ENCODE peak calls at places on chromosomes 6 and 20, in eight cellular contexts. O is lower lobe of right lung; Y is CD8-positive, alpha-beta memory T cell; S is mucosa of descending colon; I is GM12878; V is brain microvascular endothelial cell; G is hepatocyte; F is heart left ventricle. A is an unnamed sample. For H3K36me3, the result is how much of the 10 kb centered on the place peaks cover.

GRCh38 chr20:13264902-13265301 is 43.8 kb downstream of the ISM1 start:
- DNase-seq in O (no peak), Y (no peak), S (no peak), F (no peak), G (no peak), I (no peak), V (no peak), A (no peak)

GRCh38 chr6:3527797-3528067 is 70.9 kb upstream of the SLC22A23 start:
- DNase-seq in O (no peak), V (no peak), G (no peak), S (no peak), Y (no peak), I (no peak), F (no peak), A (no peak)

GRCh38 chr6:82711992-82712788 is 348.6 kb downstream of the TPBG start:
- DNase-seq in I (no peak), V (no peak), G (no peak), S (no peak), Y (no peak), O (no peak), F (no peak), A (no peak)

GRCh38 chr6:30075987-30076311 is 380 bp upstream of the RNF39 start:
- DNase-seq in O (peak), I (no peak), Y (no peak), V (no peak), F (no peak), G (no peak), S (no peak), A (no peak)

GRCh38 chr6:42128460-42129359 is 13.7 kb downstream of the C6orf132 start:
- DNase-seq in V (no peak), O (no peak), I (no peak), S (no peak), Y (no peak), F (no peak), G (no peak), A (no peak)

GRCh38 chr6:69581576-69581975 is 215.2 kb downstream of the LMBRD1 start:
- DNase-seq in V (no peak), O (no peak), I (no peak), S (no peak), F (no peak), Y (no peak), G (no peak), A (no peak)

GRCh38 chr20:57501461-57502330 is 23.2 kb downstream of the CTCFL start:
- DNase-seq in O (no peak), S (no peak), V (peak), Y (no peak), G (no peak), I (no peak), F (no peak), A (no peak)

GRCh38 chr6:54802775-54803631 is 43.6 kb upstream of the FAM83B start:
- DNase-seq in G (peak), F (no peak), Y (no peak), V (peak), O (no peak), S (no peak), I (no peak), A (no peak)

GRCh38 chr6:27591660-27592059 is 118.8 kb upstream of the ZNF184 start:
- DNase-seq in F (no peak), I (no peak), O (no peak), G (peak), Y (no peak), S (no peak), V (peak), A (peak)

GRCh38 chr20:48826883-48827771 is 672 bp downstream of the PREX1 start:
- DNase-seq in Y (peak), O (peak), G (no peak), S (no peak), I (no peak), V (no peak), F (no peak), A (peak)

GRCh38 chr6:116371384-116372209 is 850 bp downstream of the DSE start:
- DNase-seq in F (peak), Y (peak), O (peak), V (peak), I (no peak), S (peak), G (peak), A (no peak)

GRCh38 chr6:20885076-20885475 is 350.8 kb downstream of the CDKAL1 start:
- DNase-seq in O (no peak), V (no peak), Y (no peak), F (no peak), G (no peak), I (no peak), S (no peak), A (no peak)

GRCh38 chr6:79173378-79173777 is 61.1 kb downstream of the HMGN3 start:
- DNase-seq in F (no peak), G (no peak), O (no peak), I (no peak), V (no peak), Y (no peak), S (no peak), A (no peak)

GRCh38 chr20:8858181-8858794 is 210.6 kb upstream of the PLCB4 start:
- DNase-seq in F (peak), S (no peak), V (peak), Y (no peak), I (no peak), G (no peak), O (no peak), A (no peak)

GRCh38 chr20:8756410-8756809 is 312.5 kb upstream of the PLCB4 start:
- DNase-seq in Y (no peak), G (peak), S (no peak), O (no peak), I (no peak), F (no peak), V (peak), A (no peak)

GRCh38 chr20:17518339-17519052 is 12.7 kb downstream of the BFSP1 start:
- DNase-seq in F (no peak), V (no peak), S (no peak), G (no peak), Y (no peak), I (no peak), O (peak), A (no peak)

GRCh38 chr6:108804976-108805375 is 43.2 kb upstream of the ARMC2 start:
- DNase-seq in S (no peak), Y (no peak), G (no peak), F (no peak), I (no peak), V (no peak), O (no peak), A (no peak)

GRCh38 chr20:40632346-40632976 is 56.6 kb downstream of the MAFB start:
- DNase-seq in G (no peak), I (no peak), S (no peak), O (no peak), V (no peak), F (no peak), Y (no peak), A (no peak)

GRCh38 chr6:83124553-83124952 is 57.1 kb downstream of the DOP1A start:
- DNase-seq in I (no peak), Y (no peak), G (no peak), S (no peak), V (no peak), O (no peak), F (no peak), A (no peak)

DNA sequence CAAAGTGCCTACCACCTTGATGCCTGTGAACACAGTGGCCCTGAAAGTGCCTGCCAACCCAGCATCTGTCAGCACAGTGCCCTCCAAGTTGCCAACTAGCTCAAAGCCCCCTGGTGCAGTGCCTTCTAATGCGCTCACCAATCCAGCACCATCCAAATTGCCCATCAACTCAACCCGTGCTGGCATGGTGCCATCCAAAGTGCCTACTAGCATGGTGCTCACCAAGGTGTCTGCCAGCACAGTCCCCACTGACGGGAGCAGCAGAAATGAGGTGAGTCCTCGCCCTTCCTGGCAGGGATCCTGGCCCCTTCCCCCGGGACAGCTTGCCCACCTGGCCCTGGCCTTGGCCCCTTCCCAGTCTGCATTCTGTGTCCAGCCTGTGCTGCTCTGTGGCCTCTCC is 17.9 kb downstream of the MAVS start:
- DNase-seq in S (no peak), I (no peak), O (no peak), G (no peak), Y (no peak), F (no peak), V (no peak), A (no peak)
- H3K36me3 ChIP-seq in S (under half), I (under half), O (half or more), G (under half), Y (under half), F (half or more), V (half or more), A (half or more)

GRCh38 chr6:143778926-143779325 is 64.2 kb upstream of the LTV1 start:
- DNase-seq in Y (no peak), I (no peak), F (no peak), S (no peak), G (no peak), O (no peak), V (no peak), A (no peak)
- H3K36me3 ChIP-seq in Y (under half), I (under half), F (under half), S (under half), G (under half), O (under half), V (under half), A (under half)

DNA sequence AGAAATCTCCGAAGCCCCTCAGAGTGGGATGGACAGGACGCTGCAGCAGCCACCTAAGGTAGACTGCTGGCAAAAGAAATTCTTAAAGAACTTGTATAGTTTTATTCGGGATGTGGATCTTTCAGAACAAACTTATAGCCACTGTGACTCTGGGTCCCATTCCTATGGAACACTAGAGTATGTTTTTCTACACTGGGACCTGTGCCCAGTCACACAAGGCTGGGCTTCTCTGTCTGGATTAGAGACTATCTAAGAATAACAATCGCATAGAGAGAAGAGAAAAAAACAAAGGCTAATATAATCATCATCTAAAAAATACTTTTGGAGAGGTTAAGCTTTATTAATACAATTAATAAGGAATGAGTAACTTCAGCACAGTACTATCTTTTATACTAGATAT is 28.9 kb downstream of the RMND1 start:
- DNase-seq in F (no peak), S (no peak), G (no peak), O (no peak), V (peak), I (no peak), Y (no peak), A (no peak)
- H3K36me3 ChIP-seq in F (under half), S (under half), G (under half), O (half or more), V (under half), I (under half), Y (under half), A (under half)

GRCh38 chr6:111207141-111207858 is 120.0 kb downstream of the SLC16A10 start:
- DNase-seq in Y (no peak), S (no peak), V (peak), F (no peak), I (no peak), O (no peak), G (peak), A (no peak)

GRCh38 chr6:111210074-111210729 is 122.9 kb downstream of the SLC16A10 start:
- DNase-seq in I (peak), Y (peak), O (no peak), G (peak), V (peak), F (no peak), S (no peak), A (peak)

GRCh38 chr6:111205502-111205901 is 118.2 kb downstream of the SLC16A10 start:
- DNase-seq in F (no peak), S (no peak), G (no peak), Y (no peak), I (no peak), O (no peak), V (no peak), A (no peak)

GRCh38 chr6:111211411-111212030 is 124.2 kb downstream of the SLC16A10 start:
- DNase-seq in I (no peak), G (no peak), O (no peak), F (no peak), Y (no peak), V (no peak), S (no peak), A (no peak)

DNA sequence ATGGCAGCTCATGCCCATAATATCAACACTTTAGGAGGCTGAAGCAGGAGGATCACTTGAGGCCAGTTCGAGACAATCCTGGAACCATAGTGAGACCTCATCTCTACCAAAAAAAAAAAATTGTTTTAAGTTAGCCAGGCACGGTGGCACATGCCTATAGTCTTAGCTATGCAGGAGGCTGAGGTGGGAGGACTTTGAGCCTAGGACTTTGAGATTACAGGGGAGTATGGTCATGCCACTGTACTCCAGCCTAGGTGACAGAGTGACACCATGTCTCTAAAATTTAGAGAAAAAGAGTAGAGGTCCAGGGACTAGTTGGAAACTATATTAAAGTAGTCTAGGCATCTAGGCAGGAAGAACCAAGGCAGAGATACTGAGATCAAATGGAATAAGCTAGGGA is 121.6 kb downstream of the SLC16A10 start:
- DNase-seq in O (no peak), G (no peak), V (no peak), Y (no peak), S (no peak), I (no peak), F (no peak), A (no peak)
- H3K36me3 ChIP-seq in O (under half), G (under half), V (under half), Y (under half), S (under half), I (under half), F (under half), A (under half)

DNA sequence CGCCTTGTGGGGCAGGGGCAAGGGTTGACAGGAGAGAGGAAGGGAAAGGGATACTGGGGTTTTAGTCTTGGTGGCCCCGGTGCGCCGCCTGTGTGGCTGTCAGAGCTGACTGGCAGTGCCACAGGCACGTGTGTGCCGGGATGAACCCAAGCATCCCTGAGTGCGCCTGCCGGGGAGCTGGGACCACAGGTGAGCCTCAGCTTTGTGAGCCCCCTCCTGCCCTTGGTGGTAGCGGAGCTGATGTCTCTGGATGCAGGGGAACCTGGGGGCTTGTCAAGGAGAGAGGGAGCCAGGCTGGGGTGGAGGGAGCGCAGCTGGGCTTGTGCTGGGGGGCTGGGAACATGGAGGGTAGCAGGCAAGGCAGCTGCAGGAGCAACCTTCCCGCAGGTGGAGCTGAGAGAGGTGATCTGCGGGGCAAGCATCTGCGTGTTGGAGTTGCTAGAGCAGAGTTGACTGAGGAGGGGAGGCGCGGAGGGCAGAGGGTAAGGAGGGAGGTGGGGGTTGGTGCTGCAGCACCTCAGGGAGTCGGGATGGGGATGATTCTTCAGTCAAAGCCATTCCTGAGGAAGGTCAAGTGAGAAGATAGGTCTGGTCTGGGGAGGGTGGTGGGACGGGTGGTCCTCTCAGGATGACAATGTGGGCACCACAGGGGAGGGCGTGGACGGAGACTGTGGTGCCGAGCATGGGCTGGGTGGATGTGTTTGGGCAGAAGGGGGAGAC is 28.1 kb downstream of the PYGB start:
- DNase-seq in F (peak), S (peak), Y (no peak), I (no peak), O (peak), G (no peak), V (no peak), A (no peak)
- H3K36me3 ChIP-seq in F (half or more), S (under half), Y (under half), I (under half), O (half or more), G (under half), V (half or more), A (under half)

GRCh38 chr6:131688286-131688685 is 12.9 kb downstream of the OR2A4 start:
- DNase-seq in I (peak), Y (no peak), S (no peak), F (no peak), V (no peak), G (no peak), O (no peak), A (peak)
- H3K36me3 ChIP-seq in I (under half), Y (under half), S (under half), F (under half), V (under half), G (under half), O (under half), A (under half)

GRCh38 chr6:57159127-57159526 is 13.0 kb upstream of the BAG2 start:
- DNase-seq in V (no peak), Y (no peak), O (no peak), S (no peak), I (no peak), G (no peak), F (no peak), A (no peak)
- H3K36me3 ChIP-seq in V (under half), Y (under half), O (under half), S (under half), I (under half), G (under half), F (under half), A (under half)

GRCh38 chr6:143471822-143472221 is 21.2 kb downstream of the PEX3 start:
- DNase-seq in I (no peak), F (no peak), V (no peak), G (no peak), O (no peak), S (no peak), Y (no peak), A (no peak)
- H3K36me3 ChIP-seq in I (under half), F (under half), V (under half), G (under half), O (under half), S (under half), Y (under half), A (under half)

GRCh38 chr6:158036261-158036660 is 54.6 kb downstream of the SYNJ2 start:
- DNase-seq in Y (no peak), F (no peak), S (no peak), V (no peak), I (no peak), G (no peak), O (no peak), A (no peak)

GRCh38 chr6:158032354-158032733 is 50.7 kb downstream of the SYNJ2 start:
- DNase-seq in Y (no peak), G (no peak), V (no peak), O (peak), F (no peak), S (peak), I (no peak), A (no peak)

GRCh38 chr6:158033077-158033750 is 51.6 kb downstream of the SYNJ2 start:
- DNase-seq in V (no peak), G (no peak), F (no peak), O (peak), Y (no peak), I (no peak), S (peak), A (no peak)

GRCh38 chr6:158031445-158032353 is 50.0 kb downstream of the SYNJ2 start:
- DNase-seq in Y (no peak), F (peak), O (peak), V (peak), G (peak), S (peak), I (no peak), A (no peak)

GRCh38 chr6:158033751-158034702 is 52.4 kb downstream of the SYNJ2 start:
- DNase-seq in O (peak), V (no peak), G (peak), F (no peak), S (peak), I (no peak), Y (no peak), A (no peak)
- H3K36me3 ChIP-seq in O (under half), V (half or more), G (under half), F (under half), S (under half), I (under half), Y (under half), A (under half)

GRCh38 chr6:166942393-166943168 is 13.8 kb downstream of the RNASET2 start:
- DNase-seq in O (peak), G (peak), V (no peak), I (no peak), Y (no peak), F (no peak), S (no peak), A (no peak)

GRCh38 chr6:166949533-166950442 is 6.6 kb downstream of the RNASET2 start:
- DNase-seq in G (no peak), I (no peak), F (no peak), V (no peak), S (peak), Y (no peak), O (no peak), A (peak)

GRCh38 chr6:166947251-166947650 is 9.1 kb downstream of the RNASET2 start:
- DNase-seq in I (no peak), S (no peak), Y (no peak), G (no peak), V (no peak), F (no peak), O (no peak), A (no peak)

GRCh38 chr6:166944666-166945256 is 11.6 kb downstream of the RNASET2 start:
- DNase-seq in I (no peak), F (no peak), G (no peak), Y (no peak), S (no peak), V (no peak), O (no peak), A (no peak)

GRCh38 chr6:166946125-166946524 is 10.2 kb downstream of the RNASET2 start:
- DNase-seq in S (no peak), O (no peak), Y (no peak), G (no peak), F (no peak), I (no peak), V (no peak), A (no peak)
- H3K36me3 ChIP-seq in S (under half), O (under half), Y (under half), G (under half), F (under half), I (under half), V (under half), A (under half)